ENCODE peak calls at places on chromosomes 7 and 10, in ten cellular contexts. One of them, this sample, is unnamed.

GRCh38 chr10:74502963-74503608 is 323.3 kb upstream of the KAT6B start:
- DNase-seq in OCI-LY7: no peak
- DNase-seq in fibroblast of lung: peak; percentile 82
- DNase-seq in brain microvascular endothelial cell: peak; percentile 37
- DNase-seq in GM23338: no peak
- DNase-seq in HCT116: peak; percentile 51
- DNase-seq in stomach: no peak
- DNase-seq in breast epithelium: no peak
- DNase-seq in Peyer's patch: no peak
- DNase-seq in RWPE2: no peak
- DNase-seq in this sample: no peak

GRCh38 chr10:86733260-86733671 is 23.2 kb upstream of the BMPR1A start:
- DNase-seq in OCI-LY7: no peak
- DNase-seq in fibroblast of lung: peak; percentile 12
- DNase-seq in brain microvascular endothelial cell: no peak
- DNase-seq in GM23338: no peak
- DNase-seq in HCT116: no peak
- DNase-seq in stomach: no peak
- DNase-seq in breast epithelium: no peak
- DNase-seq in Peyer's patch: no peak
- DNase-seq in RWPE2: no peak
- DNase-seq in this sample: no peak

GRCh38 chr7:130222-130572 is 62.2 kb upstream of the FAM20C start:
- DNase-seq in OCI-LY7: no peak
- DNase-seq in fibroblast of lung: no peak
- DNase-seq in brain microvascular endothelial cell: no peak
- DNase-seq in GM23338: no peak
- DNase-seq in HCT116: no peak
- DNase-seq in stomach: no peak
- DNase-seq in breast epithelium: no peak
- DNase-seq in Peyer's patch: no peak
- DNase-seq in RWPE2: no peak
- DNase-seq in this sample: no peak

GRCh38 chr7:132742152-132742551 is 165.9 kb upstream of the PLXNA4 start:
- DNase-seq in OCI-LY7: no peak
- DNase-seq in fibroblast of lung: peak; percentile 98
- DNase-seq in brain microvascular endothelial cell: peak; percentile 99
- DNase-seq in GM23338: no peak
- DNase-seq in HCT116: no peak
- DNase-seq in stomach: peak; percentile 70
- DNase-seq in breast epithelium: no peak
- DNase-seq in Peyer's patch: no peak
- DNase-seq in RWPE2: no peak
- DNase-seq in this sample: peak; percentile 8

GRCh38 chr10:78165617-78166016 is 132.0 kb downstream of the RPS24 start:
- DNase-seq in OCI-LY7: no peak
- DNase-seq in fibroblast of lung: no peak
- DNase-seq in brain microvascular endothelial cell: no peak
- DNase-seq in GM23338: peak; percentile 57
- DNase-seq in HCT116: peak; percentile 26
- DNase-seq in stomach: no peak
- DNase-seq in breast epithelium: no peak
- DNase-seq in Peyer's patch: no peak
- DNase-seq in RWPE2: no peak
- DNase-seq in this sample: no peak

GRCh38 chr7:108224387-108224786 is 94.2 kb upstream of the LAMB4 start:
- DNase-seq in OCI-LY7: no peak
- DNase-seq in fibroblast of lung: no peak
- DNase-seq in brain microvascular endothelial cell: no peak
- DNase-seq in GM23338: no peak
- DNase-seq in HCT116: no peak
- DNase-seq in stomach: no peak
- DNase-seq in breast epithelium: no peak
- DNase-seq in Peyer's patch: no peak
- DNase-seq in RWPE2: no peak
- DNase-seq in this sample: no peak

GRCh38 chr7:20647051-20647450 is 31.6 kb downstream of the ABCB5 start:
- DNase-seq in OCI-LY7: no peak
- DNase-seq in fibroblast of lung: peak; percentile 49
- DNase-seq in brain microvascular endothelial cell: peak; percentile 17
- DNase-seq in GM23338: no peak
- DNase-seq in HCT116: no peak
- DNase-seq in stomach: no peak
- DNase-seq in breast epithelium: no peak
- DNase-seq in Peyer's patch: no peak
- DNase-seq in RWPE2: no peak
- DNase-seq in this sample: no peak

GRCh38 chr10:10492420-10492819 is 525.3 kb upstream of the CELF2 start:
- DNase-seq in OCI-LY7: no peak
- DNase-seq in fibroblast of lung: no peak
- DNase-seq in brain microvascular endothelial cell: no peak
- DNase-seq in GM23338: no peak
- DNase-seq in HCT116: no peak
- DNase-seq in stomach: no peak
- DNase-seq in breast epithelium: no peak
- DNase-seq in Peyer's patch: no peak
- DNase-seq in RWPE2: no peak
- DNase-seq in this sample: no peak

GRCh38 chr10:121087688-121088087 is 236.5 kb downstream of the WDR11 start:
- DNase-seq in OCI-LY7: no peak
- DNase-seq in fibroblast of lung: no peak
- DNase-seq in brain microvascular endothelial cell: no peak
- DNase-seq in GM23338: no peak
- DNase-seq in HCT116: no peak
- DNase-seq in stomach: no peak
- DNase-seq in breast epithelium: no peak
- DNase-seq in Peyer's patch: no peak
- DNase-seq in RWPE2: no peak
- DNase-seq in this sample: no peak

GRCh38 chr7:33789871-33790270 is 115.5 kb upstream of the BMPER start:
- DNase-seq in OCI-LY7: no peak
- DNase-seq in fibroblast of lung: peak; percentile 50
- DNase-seq in brain microvascular endothelial cell: no peak
- DNase-seq in GM23338: no peak
- DNase-seq in HCT116: no peak
- DNase-seq in stomach: no peak
- DNase-seq in breast epithelium: no peak
- DNase-seq in Peyer's patch: no peak
- DNase-seq in RWPE2: no peak
- DNase-seq in this sample: no peak

GRCh38 chr7:151168022-151168786 is 710 bp upstream of the GBX1 start:
- DNase-seq in OCI-LY7: peak; percentile 17
- DNase-seq in fibroblast of lung: no peak
- DNase-seq in brain microvascular endothelial cell: no peak
- DNase-seq in GM23338: peak; percentile 82
- DNase-seq in HCT116: no peak
- DNase-seq in stomach: peak; percentile 42
- DNase-seq in breast epithelium: no peak
- DNase-seq in Peyer's patch: peak; percentile 62
- DNase-seq in RWPE2: no peak
- DNase-seq in this sample: no peak

GRCh38 chr7:33093266-33093665 is 15.9 kb downstream of the RP9 start:
- DNase-seq in OCI-LY7: no peak
- DNase-seq in fibroblast of lung: no peak
- DNase-seq in brain microvascular endothelial cell: no peak
- DNase-seq in GM23338: no peak
- DNase-seq in HCT116: no peak
- DNase-seq in stomach: no peak
- DNase-seq in breast epithelium: no peak
- DNase-seq in Peyer's patch: no peak
- DNase-seq in RWPE2: no peak
- DNase-seq in this sample: no peak

GRCh38 chr7:155449008-155449879 is 8.7 kb upstream of the EN2 start:
- DNase-seq in OCI-LY7: no peak
- DNase-seq in fibroblast of lung: no peak
- DNase-seq in brain microvascular endothelial cell: no peak
- DNase-seq in GM23338: peak; percentile 72
- DNase-seq in HCT116: no peak
- DNase-seq in stomach: no peak
- DNase-seq in breast epithelium: no peak
- DNase-seq in Peyer's patch: peak; percentile 39
- DNase-seq in RWPE2: no peak
- DNase-seq in this sample: no peak

GRCh38 chr7:30659312-30659711 is 22.9 kb downstream of the CRHR2 start:
- DNase-seq in OCI-LY7: no peak
- DNase-seq in fibroblast of lung: peak; percentile 7
- DNase-seq in brain microvascular endothelial cell: no peak
- DNase-seq in GM23338: no peak
- DNase-seq in HCT116: no peak
- DNase-seq in stomach: no peak
- DNase-seq in breast epithelium: no peak
- DNase-seq in Peyer's patch: no peak
- DNase-seq in RWPE2: peak; percentile 22
- DNase-seq in this sample: no peak

GRCh38 chr7:22194633-22195273 is 162.2 kb downstream of the RAPGEF5 start:
- DNase-seq in OCI-LY7: no peak
- DNase-seq in fibroblast of lung: no peak
- DNase-seq in brain microvascular endothelial cell: no peak
- DNase-seq in GM23338: no peak
- DNase-seq in HCT116: no peak
- DNase-seq in stomach: no peak
- DNase-seq in breast epithelium: no peak
- DNase-seq in Peyer's patch: no peak
- DNase-seq in RWPE2: no peak
- DNase-seq in this sample: no peak
- H3K27ac ChIP-seq in OCI-LY7: no peak overlapping the region
- H3K27ac ChIP-seq in fibroblast of lung: no peak overlapping the region
- H3K27ac ChIP-seq in brain microvascular endothelial cell: no peak overlapping the region
- H3K27ac ChIP-seq in GM23338: no peak overlapping the region
- H3K27ac ChIP-seq in HCT116: no peak overlapping the region
- H3K27ac ChIP-seq in stomach: no peak overlapping the region
- H3K27ac ChIP-seq in breast epithelium: no peak overlapping the region
- H3K27ac ChIP-seq in Peyer's patch: no peak overlapping the region
- H3K27ac ChIP-seq in RWPE2: no peak overlapping the region
- H3K27ac ChIP-seq in this sample: no peak overlapping the region

DNA sequence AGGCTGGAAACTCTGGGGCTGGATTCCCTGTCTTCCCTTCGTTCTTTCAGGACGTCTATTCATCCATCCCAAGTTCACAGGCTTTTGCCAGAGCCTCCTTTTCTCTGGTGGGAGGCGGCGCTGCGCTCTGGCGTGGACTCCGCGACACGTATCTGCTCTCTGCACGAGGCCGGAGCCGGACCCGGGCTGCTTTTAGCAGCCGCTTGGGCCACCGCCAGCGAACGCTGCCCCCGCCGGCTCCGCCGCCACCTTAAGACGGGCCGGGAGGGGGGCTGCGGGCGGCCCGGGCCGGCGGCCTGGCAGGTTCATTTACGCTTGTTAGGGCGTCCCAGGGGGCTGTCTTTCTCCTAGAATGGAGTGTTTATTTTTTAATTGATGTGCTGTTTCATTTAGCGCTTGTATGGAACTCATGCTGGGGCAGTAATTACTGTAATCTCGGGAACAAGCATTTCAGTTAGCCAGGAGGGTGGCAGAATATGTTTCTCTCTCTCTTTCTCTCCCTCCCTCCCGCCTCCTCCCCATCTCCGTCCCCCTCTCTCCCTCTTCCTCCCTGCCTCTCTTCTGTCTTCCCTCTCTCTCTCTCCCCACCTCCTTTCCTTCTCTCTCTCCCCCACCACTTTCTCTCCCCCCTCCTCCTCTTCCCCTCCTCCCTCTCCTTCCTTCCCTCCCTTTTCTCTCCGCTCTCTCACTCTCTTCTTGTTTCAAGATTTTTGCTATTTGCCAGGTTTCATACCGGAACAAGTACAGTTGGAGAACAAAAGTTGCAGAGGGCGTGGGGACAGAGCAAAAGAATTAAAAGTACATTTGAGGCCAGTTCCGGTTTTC is 1.3 kb upstream of the FZD8 start:
- DNase-seq in OCI-LY7: no peak
- DNase-seq in fibroblast of lung: peak; percentile 59
- DNase-seq in brain microvascular endothelial cell: peak; percentile 49
- DNase-seq in GM23338: peak; percentile 76
- DNase-seq in HCT116: no peak
- DNase-seq in stomach: peak; percentile 74
- DNase-seq in breast epithelium: peak; percentile 56
- DNase-seq in Peyer's patch: peak; percentile 56
- DNase-seq in RWPE2: no peak
- DNase-seq in this sample: peak; percentile 50
- TF ChIP-seq CTCF in OCI-LY7: no peak
- TF ChIP-seq CTCF in fibroblast of lung: no peak
- TF ChIP-seq CTCF in brain microvascular endothelial cell: no peak
- TF ChIP-seq CTCF in GM23338: no peak
- TF ChIP-seq CTCF in HCT116: no peak
- TF ChIP-seq CTCF in stomach: no peak
- TF ChIP-seq CTCF in breast epithelium: no peak
- TF ChIP-seq CTCF in Peyer's patch: no peak
- TF ChIP-seq CTCF in RWPE2: no peak
- TF ChIP-seq CTCF in this sample: no peak

DNA sequence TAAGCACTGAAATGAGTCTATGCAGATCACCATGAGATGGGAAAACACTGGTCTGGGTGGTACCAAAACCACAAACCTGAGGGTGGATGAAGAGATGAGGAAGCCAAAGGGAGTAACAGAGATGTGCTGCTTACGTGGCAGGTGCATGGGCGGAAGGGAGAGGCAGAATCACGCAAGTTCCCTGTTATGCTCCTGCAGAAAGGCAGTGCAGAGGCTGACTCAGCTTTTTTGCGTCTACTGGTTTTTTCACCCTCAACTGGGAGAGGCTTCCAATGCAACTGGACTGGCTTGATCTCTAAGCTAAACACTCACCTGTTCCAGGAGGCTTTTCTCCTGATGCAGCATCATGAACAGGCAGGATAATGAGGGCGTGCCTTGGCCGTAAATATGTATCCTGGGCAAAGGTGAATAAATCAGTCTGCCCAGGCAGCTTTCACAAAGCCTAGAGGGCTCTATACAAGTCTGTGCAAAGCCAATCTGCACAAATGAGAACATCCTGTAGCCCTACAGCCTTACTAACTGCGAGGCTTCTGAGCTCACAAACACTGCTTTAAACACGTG is 95.4 kb upstream of the AFAP1L2 start:
- DNase-seq in OCI-LY7: peak; percentile 75
- DNase-seq in fibroblast of lung: no peak
- DNase-seq in brain microvascular endothelial cell: no peak
- DNase-seq in GM23338: no peak
- DNase-seq in HCT116: no peak
- DNase-seq in stomach: peak; percentile 74
- DNase-seq in breast epithelium: no peak
- DNase-seq in Peyer's patch: peak; percentile 80
- DNase-seq in RWPE2: peak; percentile 76
- DNase-seq in this sample: no peak
- H3K36me3 ChIP-seq in OCI-LY7: peaks cover 44% of the 10 kb centered on the region
- H3K36me3 ChIP-seq in fibroblast of lung: no peaks in the 10 kb centered on the region
- H3K36me3 ChIP-seq in brain microvascular endothelial cell: no peaks in the 10 kb centered on the region
- H3K36me3 ChIP-seq in GM23338: no peaks in the 10 kb centered on the region
- H3K36me3 ChIP-seq in HCT116: no peaks in the 10 kb centered on the region
- H3K36me3 ChIP-seq in stomach: peaks cover 26% of the 10 kb centered on the region
- H3K36me3 ChIP-seq in breast epithelium: no peaks in the 10 kb centered on the region
- H3K36me3 ChIP-seq in Peyer's patch: no peaks in the 10 kb centered on the region
- H3K36me3 ChIP-seq in RWPE2: peaks cover 3% of the 10 kb centered on the region
- H3K36me3 ChIP-seq in this sample: no peaks in the 10 kb centered on the region

DNA sequence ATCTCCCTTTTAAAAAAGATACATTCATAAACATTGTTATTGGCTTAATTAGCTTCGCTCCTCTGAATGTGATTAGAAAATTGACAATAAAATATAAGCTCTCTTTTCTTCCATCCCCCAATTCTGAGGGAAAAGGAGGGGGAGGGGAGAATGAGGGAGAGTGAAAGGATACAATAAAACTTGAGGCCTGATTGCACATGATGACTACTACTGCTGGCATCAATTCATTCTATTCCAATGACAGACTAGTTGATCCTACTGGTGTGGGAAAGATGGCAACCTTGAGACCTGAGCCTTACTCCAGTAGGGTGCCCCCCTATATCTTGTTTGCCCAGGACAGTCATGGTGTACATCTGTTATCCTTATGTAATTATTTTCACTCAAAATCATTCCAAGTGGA is 4.5 kb upstream of the IQUB start:
- DNase-seq in OCI-LY7: no peak
- DNase-seq in fibroblast of lung: no peak
- DNase-seq in brain microvascular endothelial cell: no peak
- DNase-seq in GM23338: no peak
- DNase-seq in HCT116: no peak
- DNase-seq in stomach: no peak
- DNase-seq in breast epithelium: no peak
- DNase-seq in Peyer's patch: no peak
- DNase-seq in RWPE2: no peak
- DNase-seq in this sample: no peak
- H3K27ac ChIP-seq in OCI-LY7: no peak overlapping the region
- H3K27ac ChIP-seq in fibroblast of lung: no peak overlapping the region
- H3K27ac ChIP-seq in brain microvascular endothelial cell: peak overlapping the region; percentile 63
- H3K27ac ChIP-seq in GM23338: no peak overlapping the region
- H3K27ac ChIP-seq in HCT116: no peak overlapping the region
- H3K27ac ChIP-seq in stomach: no peak overlapping the region
- H3K27ac ChIP-seq in breast epithelium: no peak overlapping the region
- H3K27ac ChIP-seq in Peyer's patch: no peak overlapping the region
- H3K27ac ChIP-seq in RWPE2: peak overlapping the region; percentile 46
- H3K27ac ChIP-seq in this sample: no peak overlapping the region